ENCODE peak calls at places on chromosomes 11 and 22, in six cellular contexts. One of them, this sample, is unnamed. For H3K4me1, the result is how much of the 10 kb centered on the place peaks cover.

GRCh38 chr11:377174-377865 is 8.0 kb downstream of the B4GALNT4 start:
- DNase-seq in GM23248: no peak
- DNase-seq in aorta: no peak
- DNase-seq in heart right ventricle: no peak
- DNase-seq in left ventricle myocardium inferior: no peak
- DNase-seq in CD8-positive, alpha-beta T cell: no peak
- DNase-seq in this sample: no peak

GRCh38 chr11:80024119-80024518 is 583.3 kb upstream of the TENM4 start:
- DNase-seq in GM23248: no peak
- DNase-seq in aorta: no peak
- DNase-seq in heart right ventricle: no peak
- DNase-seq in left ventricle myocardium inferior: no peak
- DNase-seq in CD8-positive, alpha-beta T cell: no peak
- DNase-seq in this sample: peak

GRCh38 chr11:117842131-117842941 is 17.8 kb upstream of the FXYD2 start:
- DNase-seq in GM23248: no peak
- DNase-seq in aorta: no peak
- DNase-seq in heart right ventricle: no peak
- DNase-seq in left ventricle myocardium inferior: no peak
- DNase-seq in CD8-positive, alpha-beta T cell: no peak
- DNase-seq in this sample: no peak

GRCh38 chr11:43072911-43073310 is 238.9 kb upstream of the API5 start:
- DNase-seq in GM23248: no peak
- DNase-seq in aorta: no peak
- DNase-seq in heart right ventricle: no peak
- DNase-seq in left ventricle myocardium inferior: no peak
- DNase-seq in CD8-positive, alpha-beta T cell: no peak
- DNase-seq in this sample: no peak

GRCh38 chr11:22163394-22163797 is 29.5 kb upstream of the ANO5 start:
- DNase-seq in GM23248: peak
- DNase-seq in aorta: peak
- DNase-seq in heart right ventricle: peak
- DNase-seq in left ventricle myocardium inferior: no peak
- DNase-seq in CD8-positive, alpha-beta T cell: no peak
- DNase-seq in this sample: no peak

GRCh38 chr11:105862736-105863367 is 159.2 kb downstream of the MSANTD4 start:
- DNase-seq in GM23248: peak
- DNase-seq in aorta: no peak
- DNase-seq in heart right ventricle: no peak
- DNase-seq in left ventricle myocardium inferior: no peak
- DNase-seq in CD8-positive, alpha-beta T cell: no peak
- DNase-seq in this sample: peak

GRCh38 chr11:110093407-110094297 is 460 bp downstream of the ZC3H12C start:
- DNase-seq in GM23248: peak
- DNase-seq in aorta: peak
- DNase-seq in heart right ventricle: peak
- DNase-seq in left ventricle myocardium inferior: peak
- DNase-seq in CD8-positive, alpha-beta T cell: no peak
- DNase-seq in this sample: peak

GRCh38 chr11:19817265-19817851 is 104.7 kb downstream of the NAV2 start:
- DNase-seq in GM23248: no peak
- DNase-seq in aorta: no peak
- DNase-seq in heart right ventricle: no peak
- DNase-seq in left ventricle myocardium inferior: no peak
- DNase-seq in CD8-positive, alpha-beta T cell: no peak
- DNase-seq in this sample: no peak

GRCh38 chr22:40401532-40401931 is 31.1 kb downstream of the SGSM3 start:
- DNase-seq in GM23248: no peak
- DNase-seq in aorta: no peak
- DNase-seq in heart right ventricle: no peak
- DNase-seq in left ventricle myocardium inferior: no peak
- DNase-seq in CD8-positive, alpha-beta T cell: peak
- DNase-seq in this sample: no peak

GRCh38 chr22:36467042-36467810 is 14.2 kb downstream of the TXN2 start:
- DNase-seq in GM23248: peak
- DNase-seq in aorta: no peak
- DNase-seq in heart right ventricle: peak
- DNase-seq in left ventricle myocardium inferior: peak
- DNase-seq in CD8-positive, alpha-beta T cell: no peak
- DNase-seq in this sample: no peak

GRCh38 chr22:41576877-41577276 is 12.8 kb downstream of the PMM1 start:
- DNase-seq in GM23248: peak
- DNase-seq in aorta: peak
- DNase-seq in heart right ventricle: no peak
- DNase-seq in left ventricle myocardium inferior: peak
- DNase-seq in CD8-positive, alpha-beta T cell: no peak
- DNase-seq in this sample: peak

GRCh38 chr11:119700536-119701346 is 28.3 kb downstream of the NECTIN1 start:
- DNase-seq in GM23248: peak
- DNase-seq in aorta: no peak
- DNase-seq in heart right ventricle: no peak
- DNase-seq in left ventricle myocardium inferior: no peak
- DNase-seq in CD8-positive, alpha-beta T cell: no peak
- DNase-seq in this sample: no peak

GRCh38 chr11:14270690-14271542 is 88.1 kb downstream of the RRAS2 start:
- DNase-seq in GM23248: no peak
- DNase-seq in aorta: no peak
- DNase-seq in heart right ventricle: no peak
- DNase-seq in left ventricle myocardium inferior: no peak
- DNase-seq in CD8-positive, alpha-beta T cell: no peak
- DNase-seq in this sample: no peak

GRCh38 chr11:69573751-69574382 is 67.1 kb upstream of the CCND1 start:
- DNase-seq in GM23248: peak
- DNase-seq in aorta: no peak
- DNase-seq in heart right ventricle: no peak
- DNase-seq in left ventricle myocardium inferior: no peak
- DNase-seq in CD8-positive, alpha-beta T cell: no peak
- DNase-seq in this sample: no peak

GRCh38 chr11:35364101-35364780 is 55.1 kb downstream of the SLC1A2 start:
- DNase-seq in GM23248: peak
- DNase-seq in aorta: peak
- DNase-seq in heart right ventricle: peak
- DNase-seq in left ventricle myocardium inferior: peak
- DNase-seq in CD8-positive, alpha-beta T cell: no peak
- DNase-seq in this sample: peak

GRCh38 chr11:29957406-29957805 is 59.4 kb downstream of the KCNA4 start:
- DNase-seq in GM23248: no peak
- DNase-seq in aorta: no peak
- DNase-seq in heart right ventricle: no peak
- DNase-seq in left ventricle myocardium inferior: no peak
- DNase-seq in CD8-positive, alpha-beta T cell: no peak
- DNase-seq in this sample: no peak

GRCh38 chr11:74443071-74443864 is 24.1 kb downstream of the KCNE3 start:
- DNase-seq in GM23248: no peak
- DNase-seq in aorta: no peak
- DNase-seq in heart right ventricle: no peak
- DNase-seq in left ventricle myocardium inferior: no peak
- DNase-seq in CD8-positive, alpha-beta T cell: no peak
- DNase-seq in this sample: peak

GRCh38 chr11:65613091-65613928 is 711 bp downstream of the MAP3K11 start:
- DNase-seq in GM23248: peak
- DNase-seq in aorta: peak
- DNase-seq in heart right ventricle: no peak
- DNase-seq in left ventricle myocardium inferior: no peak
- DNase-seq in CD8-positive, alpha-beta T cell: no peak
- DNase-seq in this sample: peak

GRCh38 chr11:122714021-122714420 is 58.5 kb downstream of the UBASH3B start:
- DNase-seq in GM23248: no peak
- DNase-seq in aorta: no peak
- DNase-seq in heart right ventricle: no peak
- DNase-seq in left ventricle myocardium inferior: no peak
- DNase-seq in CD8-positive, alpha-beta T cell: no peak
- DNase-seq in this sample: no peak

GRCh38 chr22:36386351-36386899 is 1.3 kb downstream of the MYH9 start:
- DNase-seq in GM23248: peak
- DNase-seq in aorta: peak
- DNase-seq in heart right ventricle: no peak
- DNase-seq in left ventricle myocardium inferior: no peak
- DNase-seq in CD8-positive, alpha-beta T cell: no peak
- DNase-seq in this sample: peak

GRCh38 chr11:109088061-109088460 is 333.9 kb upstream of the C11orf87 start:
- DNase-seq in GM23248: no peak
- DNase-seq in aorta: no peak
- DNase-seq in heart right ventricle: no peak
- DNase-seq in left ventricle myocardium inferior: no peak
- DNase-seq in CD8-positive, alpha-beta T cell: no peak
- DNase-seq in this sample: no peak

GRCh38 chr11:99489561-99489960 is 468.8 kb downstream of the CNTN5 start:
- DNase-seq in GM23248: no peak
- DNase-seq in aorta: no peak
- DNase-seq in heart right ventricle: no peak
- DNase-seq in left ventricle myocardium inferior: no peak
- DNase-seq in CD8-positive, alpha-beta T cell: no peak
- DNase-seq in this sample: no peak

GRCh38 chr22:49807780-49808708 is 19.6 kb downstream of the BRD1 start:
- DNase-seq in GM23248: no peak
- DNase-seq in aorta: no peak
- DNase-seq in heart right ventricle: no peak
- DNase-seq in left ventricle myocardium inferior: no peak
- DNase-seq in CD8-positive, alpha-beta T cell: peak
- DNase-seq in this sample: no peak

GRCh38 chr11:69599502-69599901 is 41.5 kb upstream of the CCND1 start:
- DNase-seq in GM23248: peak
- DNase-seq in aorta: no peak
- DNase-seq in heart right ventricle: no peak
- DNase-seq in left ventricle myocardium inferior: no peak
- DNase-seq in CD8-positive, alpha-beta T cell: no peak
- DNase-seq in this sample: no peak

GRCh38 chr11:119529063-119529845 is 106.3 kb upstream of the THY1 start:
- DNase-seq in GM23248: no peak
- DNase-seq in aorta: no peak
- DNase-seq in heart right ventricle: no peak
- DNase-seq in left ventricle myocardium inferior: no peak
- DNase-seq in CD8-positive, alpha-beta T cell: no peak
- DNase-seq in this sample: no peak

GRCh38 chr11:84899740-84900139 is 727.4 kb downstream of the DLG2 start:
- DNase-seq in GM23248: peak
- DNase-seq in aorta: no peak
- DNase-seq in heart right ventricle: no peak
- DNase-seq in left ventricle myocardium inferior: no peak
- DNase-seq in CD8-positive, alpha-beta T cell: no peak
- DNase-seq in this sample: no peak

GRCh38 chr11:104467414-104467813 is 303.5 kb upstream of the PDGFD start:
- DNase-seq in GM23248: no peak
- DNase-seq in aorta: no peak
- DNase-seq in heart right ventricle: no peak
- DNase-seq in left ventricle myocardium inferior: no peak
- DNase-seq in CD8-positive, alpha-beta T cell: no peak
- DNase-seq in this sample: no peak

GRCh38 chr11:117766576-117766975 is 30.4 kb downstream of the DSCAML1 start:
- DNase-seq in GM23248: no peak
- DNase-seq in aorta: no peak
- DNase-seq in heart right ventricle: no peak
- DNase-seq in left ventricle myocardium inferior: no peak
- DNase-seq in CD8-positive, alpha-beta T cell: no peak
- DNase-seq in this sample: no peak

GRCh38 chr22:37201066-37201820 is 11.0 kb downstream of the SSTR3 start:
- DNase-seq in GM23248: no peak
- DNase-seq in aorta: peak
- DNase-seq in heart right ventricle: no peak
- DNase-seq in left ventricle myocardium inferior: no peak
- DNase-seq in CD8-positive, alpha-beta T cell: no peak
- DNase-seq in this sample: no peak

GRCh38 chr11:111718436-111719325 is 47.5 kb downstream of the PPP2R1B start:
- DNase-seq in GM23248: peak
- DNase-seq in aorta: no peak
- DNase-seq in heart right ventricle: no peak
- DNase-seq in left ventricle myocardium inferior: no peak
- DNase-seq in CD8-positive, alpha-beta T cell: no peak
- DNase-seq in this sample: peak

GRCh38 chr22:40826984-40827741 is 8.0 kb upstream of the SLC25A17 start:
- DNase-seq in GM23248: no peak
- DNase-seq in aorta: no peak
- DNase-seq in heart right ventricle: no peak
- DNase-seq in left ventricle myocardium inferior: no peak
- DNase-seq in CD8-positive, alpha-beta T cell: no peak
- DNase-seq in this sample: no peak

DNA sequence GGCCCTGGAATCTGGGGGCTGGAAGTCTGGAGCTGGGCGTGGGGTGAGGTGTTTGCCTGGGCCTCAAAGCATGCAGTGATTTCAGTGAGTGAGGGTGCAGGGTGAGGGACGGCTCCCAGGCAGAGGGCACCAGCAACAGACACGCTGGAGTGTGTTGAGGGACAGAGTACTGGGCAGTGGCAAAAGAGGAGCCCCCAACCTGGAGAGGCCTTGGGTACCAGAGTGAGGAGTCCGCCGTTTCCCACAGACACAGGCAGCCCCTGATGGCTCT is 12.0 kb upstream of the TBC1D22A start:
- DNase-seq in GM23248: no peak
- DNase-seq in aorta: no peak
- DNase-seq in heart right ventricle: no peak
- DNase-seq in left ventricle myocardium inferior: no peak
- DNase-seq in CD8-positive, alpha-beta T cell: no peak
- DNase-seq in this sample: no peak
- H3K27ac ChIP-seq in GM23248: peak
- H3K27ac ChIP-seq in aorta: no peak
- H3K27ac ChIP-seq in heart right ventricle: peak
- H3K27ac ChIP-seq in left ventricle myocardium inferior: peak
- H3K27ac ChIP-seq in CD8-positive, alpha-beta T cell: no peak
- H3K27ac ChIP-seq in this sample: peak

GRCh38 chr22:43291381-43291780 is 51.8 kb downstream of the SCUBE1 start:
- DNase-seq in GM23248: no peak
- DNase-seq in aorta: no peak
- DNase-seq in heart right ventricle: no peak
- DNase-seq in left ventricle myocardium inferior: no peak
- DNase-seq in CD8-positive, alpha-beta T cell: no peak
- DNase-seq in this sample: no peak
- H3K4me1 ChIP-seq in GM23248: under half
- H3K4me1 ChIP-seq in aorta: under half
- H3K4me1 ChIP-seq in heart right ventricle: under half
- H3K4me1 ChIP-seq in left ventricle myocardium inferior: under half
- H3K4me1 ChIP-seq in CD8-positive, alpha-beta T cell: under half
- H3K4me1 ChIP-seq in this sample: half or more

GRCh38 chr11:132055296-132055695 is 684.9 kb downstream of the NTM start:
- DNase-seq in GM23248: no peak
- DNase-seq in aorta: no peak
- DNase-seq in heart right ventricle: no peak
- DNase-seq in left ventricle myocardium inferior: no peak
- DNase-seq in CD8-positive, alpha-beta T cell: no peak
- DNase-seq in this sample: no peak
- H3K27ac ChIP-seq in GM23248: peak
- H3K27ac ChIP-seq in aorta: no peak
- H3K27ac ChIP-seq in heart right ventricle: no peak
- H3K27ac ChIP-seq in left ventricle myocardium inferior: no peak
- H3K27ac ChIP-seq in CD8-positive, alpha-beta T cell: no peak
- H3K27ac ChIP-seq in this sample: no peak

DNA sequence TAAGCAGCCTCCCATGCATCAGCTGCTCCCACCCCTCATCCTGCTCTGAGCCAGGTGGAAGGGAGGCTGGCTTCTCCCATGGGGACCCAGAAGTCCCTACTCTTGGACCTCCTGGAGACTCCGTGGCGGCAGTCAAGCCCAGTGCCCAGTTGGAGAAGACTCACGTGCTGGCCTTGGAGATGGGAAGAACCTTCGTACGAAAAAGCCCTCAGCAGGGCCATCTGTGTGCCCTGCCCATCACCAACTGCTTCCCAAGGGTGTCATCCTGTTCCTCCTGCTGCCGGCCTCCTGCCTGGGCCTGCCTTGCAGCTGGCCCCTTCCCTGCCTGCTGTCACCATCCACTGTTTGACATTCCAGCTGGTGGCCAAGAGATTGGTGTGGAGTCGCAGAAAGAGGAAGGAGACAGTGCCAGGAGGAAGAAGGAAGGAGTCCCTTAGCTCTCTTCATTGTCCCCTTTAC is 28.0 kb downstream of the ARHGAP1 start:
- DNase-seq in GM23248: no peak
- DNase-seq in aorta: peak
- DNase-seq in heart right ventricle: no peak
- DNase-seq in left ventricle myocardium inferior: peak
- DNase-seq in CD8-positive, alpha-beta T cell: no peak
- DNase-seq in this sample: no peak
- H3K4me1 ChIP-seq in GM23248: under half
- H3K4me1 ChIP-seq in aorta: under half
- H3K4me1 ChIP-seq in heart right ventricle: half or more
- H3K4me1 ChIP-seq in left ventricle myocardium inferior: half or more
- H3K4me1 ChIP-seq in CD8-positive, alpha-beta T cell: half or more
- H3K4me1 ChIP-seq in this sample: under half